ENCODE peak calls at places on chromosomes 13 and 19, in seven cellular contexts. O, K, B, W, Y, Z and D are unnamed samples.

GRCh38 chr13:27038323-27038722 is 133.3 kb downstream of the USP12 start:
- DNase-seq in O (no peak), K (no peak), B (peak; percentile 79), W (no peak), Y (no peak), Z (no peak), D (no peak)

GRCh38 chr13:20002766-20003165 is 44.2 kb downstream of the ZMYM2 start:
- DNase-seq in O (no peak), K (no peak), B (no peak), W (no peak), Y (no peak), Z (no peak), D (no peak)

GRCh38 chr19:3358919-3359849 is 7.2 kb upstream of the NFIC start:
- DNase-seq in O (peak; percentile 31), K (peak; percentile 44), B (peak; percentile 55), W (peak; percentile 61), Y (peak; percentile 61), Z (peak; percentile 61), D (peak; percentile 70)

GRCh38 chr19:14073925-14074838 is 1.6 kb downstream of the MISP3 start:
- DNase-seq in O (no peak), K (peak; percentile 44), B (peak; percentile 17), W (peak; percentile 38), Y (peak; percentile 20), Z (no peak), D (peak; percentile 67)

GRCh38 chr13:45063261-45063870 is 56.9 kb upstream of the GTF2F2 start:
- DNase-seq in O (no peak), K (no peak), B (peak; percentile 40), W (no peak), Y (no peak), Z (no peak), D (no peak)

GRCh38 chr13:110536006-110536693 is 25.4 kb downstream of the RAB20 start:
- DNase-seq in O (no peak), K (no peak), B (no peak), W (no peak), Y (no peak), Z (no peak), D (no peak)

GRCh38 chr19:50268501-50268900 is 60.7 kb downstream of the KCNC3 start:
- DNase-seq in O (no peak), K (no peak), B (no peak), W (no peak), Y (no peak), Z (no peak), D (no peak)

GRCh38 chr19:2668188-2668763 is 34.2 kb downstream of the GNG7 start:
- DNase-seq in O (no peak), K (no peak), B (no peak), W (peak; percentile 54), Y (no peak), Z (no peak), D (no peak)

GRCh38 chr19:47407417-47407774 is 11.9 kb downstream of the MEIS3 start:
- DNase-seq in O (no peak), K (no peak), B (no peak), W (no peak), Y (no peak), Z (no peak), D (no peak)

GRCh38 chr19:46744005-46744691 is 1.7 kb upstream of the FKRP start:
- DNase-seq in O (no peak), K (no peak), B (no peak), W (no peak), Y (no peak), Z (no peak), D (no peak)

GRCh38 chr19:42352216-42352892 is 26.9 kb downstream of the MEGF8 start:
- DNase-seq in O (no peak), K (no peak), B (peak; percentile 19), W (no peak), Y (no peak), Z (no peak), D (no peak)

GRCh38 chr19:5012688-5013457 is 44.0 kb downstream of the KDM4B start:
- DNase-seq in O (no peak), K (no peak), B (no peak), W (no peak), Y (no peak), Z (no peak), D (no peak)

GRCh38 chr19:38684078-38684861 is 36.8 kb downstream of the ACTN4 start:
- DNase-seq in O (peak; percentile 38), K (no peak), B (peak; percentile 94), W (no peak), Y (no peak), Z (no peak), D (no peak)

GRCh38 chr19:39412100-39412866 is at the start of gene PLEKHG2:
- DNase-seq in O (peak; percentile 99), K (peak; percentile 98), B (peak; percentile 99), W (peak; percentile 100), Y (peak; percentile 97), Z (peak; percentile 98), D (peak; percentile 99)

GRCh38 chr19:35299523-35300339 is 7.8 kb downstream of the MAG start:
- DNase-seq in O (no peak), K (no peak), B (peak; percentile 14), W (no peak), Y (no peak), Z (no peak), D (no peak)

GRCh38 chr19:31880283-31880682 is 465.1 kb upstream of the ZNF507 start:
- DNase-seq in O (no peak), K (no peak), B (no peak), W (no peak), Y (no peak), Z (no peak), D (no peak)

GRCh38 chr13:33176526-33176925 is 109.0 kb downstream of the STARD13 start:
- DNase-seq in O (no peak), K (no peak), B (no peak), W (no peak), Y (no peak), Z (no peak), D (no peak)

GRCh38 chr19:45154064-45154827 is 6.5 kb downstream of the NKPD1 start:
- DNase-seq in O (no peak), K (no peak), B (peak; percentile 83), W (no peak), Y (no peak), Z (no peak), D (no peak)

GRCh38 chr13:53012707-53013106 is 15.9 kb upstream of the OLFM4 start:
- DNase-seq in O (peak; percentile 16), K (no peak), B (no peak), W (no peak), Y (no peak), Z (no peak), D (no peak)

GRCh38 chr19:40445945-40446784 is 2.0 kb upstream of the SERTAD3 start:
- DNase-seq in O (no peak), K (no peak), B (no peak), W (no peak), Y (no peak), Z (no peak), D (no peak)

GRCh38 chr13:58324130-58324529 is 692.6 kb downstream of the PCDH17 start:
- DNase-seq in O (no peak), K (no peak), B (no peak), W (no peak), Y (no peak), Z (no peak), D (no peak)

GRCh38 chr13:63481334-63481733 is 2065.7 kb upstream of the PCDH20 start:
- DNase-seq in O (no peak), K (no peak), B (no peak), W (no peak), Y (no peak), Z (no peak), D (no peak)

GRCh38 chr19:6765738-6766356 is 1.4 kb downstream of the SH2D3A start:
- DNase-seq in O (peak; percentile 85), K (peak; percentile 11), B (peak; percentile 19), W (no peak), Y (no peak), Z (peak; percentile 50), D (no peak)

GRCh38 chr13:65011403-65011802 is 2218.7 kb downstream of the PCDH9 start:
- DNase-seq in O (no peak), K (no peak), B (no peak), W (no peak), Y (no peak), Z (no peak), D (no peak)

GRCh38 chr13:77492982-77493381 is 42.5 kb upstream of the SCEL start:
- DNase-seq in O (peak; percentile 41), K (no peak), B (peak; percentile 54), W (no peak), Y (no peak), Z (peak; percentile 24), D (no peak)

GRCh38 chr19:6325614-6326013 is 7.8 kb downstream of the ACER1 start:
- DNase-seq in O (no peak), K (no peak), B (no peak), W (no peak), Y (no peak), Z (no peak), D (no peak)

GRCh38 chr19:32879741-32880140 is 10.2 kb upstream of the SLC7A9 start:
- DNase-seq in O (no peak), K (no peak), B (no peak), W (no peak), Y (no peak), Z (no peak), D (no peak)